ENCODE peak calls at places on chromosomes 1 and 21, in five cellular contexts. One of them, this sample, is unnamed. For H3K4me1, the result is how much of the 10 kb centered on the place peaks cover.

GRCh38 chr1:41416081-41416480 is 54.8 kb downstream of the FOXO6 start:
- DNase-seq in HCT116: no peak
- DNase-seq in PC-3: no peak
- DNase-seq in pancreas: no peak
- DNase-seq in heart right ventricle: no peak
- DNase-seq in this sample: no peak

GRCh38 chr1:95640746-95641145 is 406.7 kb downstream of the RWDD3 start:
- DNase-seq in HCT116: no peak
- DNase-seq in heart right ventricle: no peak
- DNase-seq in PC-3: peak
- DNase-seq in pancreas: no peak
- DNase-seq in this sample: peak

GRCh38 chr1:202351725-202352124 is 3.2 kb downstream of the PPP1R12B start:
- DNase-seq in HCT116: no peak
- DNase-seq in heart right ventricle: no peak
- DNase-seq in PC-3: no peak
- DNase-seq in pancreas: no peak
- DNase-seq in this sample: no peak

GRCh38 chr1:159835862-159836518 is 9.3 kb downstream of the SLAMF8 start:
- DNase-seq in PC-3: no peak
- DNase-seq in pancreas: no peak
- DNase-seq in HCT116: no peak
- DNase-seq in heart right ventricle: no peak
- DNase-seq in this sample: no peak

GRCh38 chr1:12472798-12473551 is 145.0 kb downstream of the DHRS3 start:
- DNase-seq in PC-3: no peak
- DNase-seq in pancreas: no peak
- DNase-seq in HCT116: no peak
- DNase-seq in heart right ventricle: peak
- DNase-seq in this sample: no peak

GRCh38 chr1:192811594-192812239 is 2.9 kb downstream of the RGS2 start:
- DNase-seq in pancreas: no peak
- DNase-seq in PC-3: no peak
- DNase-seq in HCT116: no peak
- DNase-seq in heart right ventricle: no peak
- DNase-seq in this sample: no peak

GRCh38 chr1:59678065-59678808 is 136.5 kb upstream of the HOOK1 start:
- DNase-seq in heart right ventricle: no peak
- DNase-seq in pancreas: no peak
- DNase-seq in HCT116: no peak
- DNase-seq in PC-3: no peak
- DNase-seq in this sample: no peak

GRCh38 chr1:37795340-37796110 is 1.9 kb downstream of the MANEAL start:
- DNase-seq in HCT116: no peak
- DNase-seq in heart right ventricle: peak
- DNase-seq in PC-3: no peak
- DNase-seq in pancreas: peak
- DNase-seq in this sample: peak

GRCh38 chr1:24493785-24494184 is 8.9 kb upstream of the RCAN3 start:
- DNase-seq in heart right ventricle: no peak
- DNase-seq in HCT116: no peak
- DNase-seq in pancreas: no peak
- DNase-seq in PC-3: no peak
- DNase-seq in this sample: no peak

GRCh38 chr1:24487455-24487854 is 15.2 kb upstream of the RCAN3 start:
- DNase-seq in pancreas: no peak
- DNase-seq in PC-3: no peak
- DNase-seq in heart right ventricle: no peak
- DNase-seq in HCT116: no peak
- DNase-seq in this sample: no peak

GRCh38 chr1:24490101-24490781 is 12.4 kb upstream of the RCAN3 start:
- DNase-seq in PC-3: no peak
- DNase-seq in pancreas: no peak
- DNase-seq in HCT116: no peak
- DNase-seq in heart right ventricle: no peak
- DNase-seq in this sample: no peak

GRCh38 chr1:24489674-24490073 is 13.0 kb upstream of the RCAN3 start:
- DNase-seq in PC-3: no peak
- DNase-seq in heart right ventricle: no peak
- DNase-seq in HCT116: no peak
- DNase-seq in pancreas: no peak
- DNase-seq in this sample: no peak

DNA sequence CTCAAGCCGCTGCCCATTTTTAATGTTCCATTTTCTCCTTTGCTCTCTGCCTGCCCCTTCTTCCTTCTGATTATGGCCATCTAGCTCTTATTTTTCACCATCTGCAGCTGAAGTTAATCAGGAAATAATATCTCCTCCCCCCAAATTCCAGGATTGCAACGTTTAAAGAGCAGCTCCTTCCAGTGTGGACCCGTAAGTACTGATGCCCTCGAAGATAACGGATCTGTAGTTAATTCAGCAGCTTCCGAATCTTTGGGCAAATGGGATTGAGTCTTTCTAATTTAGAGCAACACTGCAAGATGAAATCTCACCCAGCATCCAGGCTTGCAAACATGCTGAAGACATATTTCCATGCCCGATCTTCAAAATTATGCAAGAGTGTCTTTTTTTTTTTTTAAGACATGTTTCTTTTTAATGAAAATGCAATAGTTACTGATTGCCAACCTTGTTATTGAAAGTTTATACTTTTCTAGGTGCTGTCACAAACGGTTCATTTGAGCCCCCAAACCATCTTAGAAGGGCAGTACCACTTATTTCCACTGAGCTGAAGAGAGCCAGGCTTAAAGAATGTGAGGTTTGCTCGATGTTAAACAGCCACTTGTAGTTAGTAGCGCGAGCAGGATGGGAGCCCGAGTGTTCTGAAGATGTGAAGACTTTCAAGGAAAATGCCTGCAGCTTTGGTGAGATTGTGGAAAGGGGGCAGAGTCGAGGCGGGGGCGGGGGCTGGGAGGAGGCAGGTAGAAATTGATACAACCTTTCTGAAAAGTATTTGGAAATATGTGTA is 10.9 kb upstream of the RCAN3 start:
- DNase-seq in HCT116: no peak
- DNase-seq in heart right ventricle: no peak
- DNase-seq in pancreas: no peak
- DNase-seq in PC-3: no peak
- DNase-seq in this sample: no peak
- TF ChIP-seq CTCF in HCT116: no peak
- TF ChIP-seq CTCF in heart right ventricle: no peak
- TF ChIP-seq CTCF in pancreas: no peak
- TF ChIP-seq CTCF in PC-3: no peak
- TF ChIP-seq CTCF in this sample: no peak

GRCh38 chr21:38486221-38486620 is 12.1 kb downstream of the ERG start:
- DNase-seq in HCT116: no peak
- DNase-seq in pancreas: no peak
- DNase-seq in PC-3: peak
- DNase-seq in heart right ventricle: no peak
- DNase-seq in this sample: no peak
- H3K4me1 ChIP-seq in HCT116: under half
- H3K4me1 ChIP-seq in pancreas: under half
- H3K4me1 ChIP-seq in PC-3: half or more
- H3K4me1 ChIP-seq in heart right ventricle: under half
- H3K4me1 ChIP-seq in this sample: under half

GRCh38 chr1:229845410-229846138 is 219.5 kb downstream of the URB2 start:
- DNase-seq in HCT116: no peak
- DNase-seq in PC-3: no peak
- DNase-seq in pancreas: no peak
- DNase-seq in heart right ventricle: no peak
- DNase-seq in this sample: no peak

GRCh38 chr1:229841230-229841629 is 215.2 kb downstream of the URB2 start:
- DNase-seq in HCT116: no peak
- DNase-seq in pancreas: no peak
- DNase-seq in PC-3: no peak
- DNase-seq in heart right ventricle: no peak
- DNase-seq in this sample: peak

GRCh38 chr1:229842302-229843255 is 216.5 kb downstream of the URB2 start:
- DNase-seq in heart right ventricle: no peak
- DNase-seq in HCT116: no peak
- DNase-seq in PC-3: no peak
- DNase-seq in pancreas: no peak
- DNase-seq in this sample: no peak

GRCh38 chr1:229844675-229845074 is 218.6 kb downstream of the URB2 start:
- DNase-seq in pancreas: no peak
- DNase-seq in heart right ventricle: no peak
- DNase-seq in HCT116: no peak
- DNase-seq in PC-3: peak
- DNase-seq in this sample: peak

DNA sequence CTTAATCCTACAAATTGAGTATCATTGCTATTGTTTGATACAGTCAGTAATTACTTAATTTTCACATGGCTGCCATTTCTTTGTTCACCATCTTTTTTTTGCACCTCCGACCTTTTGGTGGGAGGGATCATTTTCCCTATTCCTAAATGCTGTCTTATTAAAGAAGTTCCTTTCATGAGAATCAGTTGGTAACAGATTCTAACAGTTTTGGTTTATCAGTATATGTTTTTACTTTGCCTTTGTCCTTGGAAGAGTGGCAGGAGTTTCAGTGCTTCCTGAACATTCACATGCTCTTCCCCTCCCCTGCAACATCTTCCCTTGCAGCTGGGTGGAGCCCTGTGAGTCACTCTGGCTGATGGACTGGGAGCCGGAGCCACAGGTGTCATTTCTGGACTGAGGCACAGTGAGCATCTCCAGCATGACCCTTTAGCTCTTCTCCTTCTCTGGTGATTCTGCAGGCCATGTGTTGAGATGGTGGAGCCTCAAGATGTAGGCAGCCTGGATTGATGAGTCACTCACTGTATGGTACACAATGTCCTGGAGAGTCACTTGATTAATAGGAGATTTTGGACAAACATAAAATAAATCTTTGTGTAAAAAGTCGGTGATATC is 217.7 kb downstream of the URB2 start:
- DNase-seq in PC-3: peak
- DNase-seq in pancreas: no peak
- DNase-seq in HCT116: peak
- DNase-seq in heart right ventricle: no peak
- DNase-seq in this sample: peak
- TF ChIP-seq CTCF in PC-3: peak
- TF ChIP-seq CTCF in pancreas: no peak
- TF ChIP-seq CTCF in HCT116: no peak
- TF ChIP-seq CTCF in heart right ventricle: peak
- TF ChIP-seq CTCF in this sample: no peak

DNA sequence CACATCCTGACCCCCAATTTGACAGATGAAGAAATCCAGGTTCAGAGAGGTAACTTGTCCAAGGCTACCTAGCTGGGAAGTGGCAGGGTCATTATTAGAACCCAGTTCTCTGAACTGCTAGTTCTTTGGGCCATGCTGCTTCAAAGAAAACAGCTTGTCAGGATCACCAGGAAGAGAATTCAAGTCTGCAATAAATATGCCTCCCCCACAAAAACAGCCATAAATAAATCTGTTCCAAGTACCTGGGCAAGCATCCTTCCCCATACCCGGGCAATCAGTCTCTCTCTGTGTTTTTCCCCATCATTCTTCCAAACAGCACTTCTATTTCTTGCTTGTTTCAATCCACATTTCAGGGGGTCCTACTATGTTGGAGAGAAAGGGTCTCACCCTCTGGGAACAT is 34.1 kb downstream of the SLC9A1 start:
- DNase-seq in pancreas: no peak
- DNase-seq in PC-3: no peak
- DNase-seq in HCT116: no peak
- DNase-seq in heart right ventricle: no peak
- DNase-seq in this sample: no peak
- H3K4me1 ChIP-seq in pancreas: under half
- H3K4me1 ChIP-seq in PC-3: under half
- H3K4me1 ChIP-seq in HCT116: under half
- H3K4me1 ChIP-seq in heart right ventricle: under half
- H3K4me1 ChIP-seq in this sample: under half

GRCh38 chr21:36705679-36706481 is 7.0 kb downstream of the SIM2 start:
- DNase-seq in heart right ventricle: no peak
- DNase-seq in PC-3: no peak
- DNase-seq in pancreas: no peak
- DNase-seq in HCT116: no peak
- DNase-seq in this sample: no peak
- TF ChIP-seq CTCF in heart right ventricle: no peak
- TF ChIP-seq CTCF in PC-3: no peak
- TF ChIP-seq CTCF in pancreas: no peak
- TF ChIP-seq CTCF in HCT116: no peak
- TF ChIP-seq CTCF in this sample: no peak

GRCh38 chr1:221712776-221713431 is 29.0 kb downstream of the DUSP10 start:
- DNase-seq in pancreas: no peak
- DNase-seq in PC-3: peak
- DNase-seq in HCT116: no peak
- DNase-seq in heart right ventricle: peak
- DNase-seq in this sample: no peak
- H3K4me1 ChIP-seq in pancreas: half or more
- H3K4me1 ChIP-seq in PC-3: under half
- H3K4me1 ChIP-seq in HCT116: under half
- H3K4me1 ChIP-seq in heart right ventricle: under half
- H3K4me1 ChIP-seq in this sample: under half

DNA sequence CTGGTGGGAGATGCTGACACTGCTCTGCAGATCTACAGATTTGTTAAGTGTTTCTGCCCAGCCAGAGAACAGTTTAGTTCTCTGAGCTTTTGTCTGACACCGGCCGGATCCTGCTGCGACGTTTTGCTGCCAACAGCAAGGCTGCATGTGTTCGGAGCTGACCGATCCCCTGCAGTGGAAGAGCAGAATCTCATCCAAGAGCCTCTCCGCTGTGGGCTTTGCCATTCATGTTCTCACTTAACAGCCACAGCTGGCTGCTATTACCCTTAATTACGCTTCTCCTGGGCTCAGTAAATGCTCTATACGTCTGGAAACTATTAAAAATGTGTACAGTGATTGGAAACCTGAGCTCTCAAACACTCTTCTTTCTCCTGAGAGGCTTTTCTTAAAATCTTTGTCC is 105.3 kb downstream of the BCAR3 start:
- DNase-seq in pancreas: no peak
- DNase-seq in HCT116: no peak
- DNase-seq in PC-3: no peak
- DNase-seq in heart right ventricle: peak
- DNase-seq in this sample: no peak
- TF ChIP-seq CTCF in pancreas: no peak
- TF ChIP-seq CTCF in HCT116: no peak
- TF ChIP-seq CTCF in PC-3: no peak
- TF ChIP-seq CTCF in heart right ventricle: no peak
- TF ChIP-seq CTCF in this sample: no peak